ENCODE peak calls at places on chromosomes 4 and X, in four cellular contexts. One of them, this sample, is unnamed.

GRCh38 chr4:20278195-20278594 is 26.5 kb downstream of the SLIT2 start:
- DNase-seq in transverse colon: no peak
- DNase-seq in esophagus muscularis mucosa: no peak
- DNase-seq in K562: no peak
- DNase-seq in this sample: no peak

GRCh38 chr4:1720163-1720983 is 750 bp downstream of the TMEM129 start:
- DNase-seq in transverse colon: peak; percentile 65
- DNase-seq in esophagus muscularis mucosa: no peak
- DNase-seq in K562: peak; percentile 60
- DNase-seq in this sample: peak; percentile 65

GRCh38 chr4:138085956-138086355 is 156.2 kb downstream of the SLC7A11 start:
- DNase-seq in transverse colon: no peak
- DNase-seq in esophagus muscularis mucosa: no peak
- DNase-seq in K562: no peak
- DNase-seq in this sample: no peak

GRCh38 chr4:89904524-89904923 is 9.9 kb downstream of the MMRN1 start:
- DNase-seq in transverse colon: no peak
- DNase-seq in esophagus muscularis mucosa: no peak
- DNase-seq in K562: no peak
- DNase-seq in this sample: no peak

GRCh38 chrX:45621356-45622041 is 420.8 kb upstream of the DIPK2B start:
- DNase-seq in transverse colon: no peak
- DNase-seq in esophagus muscularis mucosa: no peak
- DNase-seq in K562: no peak
- DNase-seq in this sample: no peak

GRCh38 chrX:68287419-68287818 is 145.9 kb downstream of the OPHN1 start:
- DNase-seq in transverse colon: no peak
- DNase-seq in esophagus muscularis mucosa: no peak
- DNase-seq in K562: no peak
- DNase-seq in this sample: no peak

GRCh38 chr4:83440899-83441298 is 14.7 kb downstream of the HELQ start:
- DNase-seq in transverse colon: no peak
- DNase-seq in esophagus muscularis mucosa: no peak
- DNase-seq in K562: no peak
- DNase-seq in this sample: no peak

GRCh38 chrX:17441965-17442364 is 67.0 kb downstream of the NHS start:
- DNase-seq in transverse colon: no peak
- DNase-seq in esophagus muscularis mucosa: no peak
- DNase-seq in K562: no peak
- DNase-seq in this sample: no peak

GRCh38 chr4:6467600-6467999 is 4.8 kb downstream of the PPP2R2C start:
- DNase-seq in transverse colon: no peak
- DNase-seq in esophagus muscularis mucosa: peak; percentile 75
- DNase-seq in K562: no peak
- DNase-seq in this sample: no peak

GRCh38 chr4:158170691-158171455 is 2.0 kb downstream of the GASK1B start:
- DNase-seq in transverse colon: peak; percentile 45
- DNase-seq in esophagus muscularis mucosa: no peak
- DNase-seq in K562: peak; percentile 40
- DNase-seq in this sample: peak; percentile 65

GRCh38 chr4:131426023-131426758 is 1722.9 kb upstream of the PCDH10 start:
- DNase-seq in transverse colon: no peak
- DNase-seq in esophagus muscularis mucosa: no peak
- DNase-seq in K562: no peak
- DNase-seq in this sample: no peak

GRCh38 chrX:2696698-2697215 is 5.7 kb downstream of the CD99 start:
- DNase-seq in transverse colon: no peak
- DNase-seq in esophagus muscularis mucosa: no peak
- DNase-seq in K562: no peak
- DNase-seq in this sample: no peak

GRCh38 chr4:136841526-136841925 is 690.8 kb downstream of the PCDH18 start:
- DNase-seq in transverse colon: no peak
- DNase-seq in esophagus muscularis mucosa: no peak
- DNase-seq in K562: no peak
- DNase-seq in this sample: no peak

GRCh38 chrX:65598559-65599147 is 64.1 kb upstream of the LAS1L start:
- DNase-seq in transverse colon: no peak
- DNase-seq in esophagus muscularis mucosa: no peak
- DNase-seq in K562: no peak
- DNase-seq in this sample: no peak

GRCh38 chr4:184548321-184548650 is 73.9 kb upstream of the IRF2 start:
- DNase-seq in transverse colon: no peak
- DNase-seq in esophagus muscularis mucosa: no peak
- DNase-seq in K562: no peak
- DNase-seq in this sample: no peak

GRCh38 chr4:130238121-130238520 is 1142.2 kb downstream of the C4orf33 start:
- DNase-seq in transverse colon: no peak
- DNase-seq in esophagus muscularis mucosa: no peak
- DNase-seq in K562: no peak
- DNase-seq in this sample: no peak

GRCh38 chr4:1416051-1416947 is 10.1 kb upstream of the NKX1-1 start:
- DNase-seq in transverse colon: no peak
- DNase-seq in esophagus muscularis mucosa: no peak
- DNase-seq in K562: no peak
- DNase-seq in this sample: no peak

GRCh38 chrX:107985032-107985431 is 2.9 kb upstream of the TEX13B start:
- DNase-seq in transverse colon: no peak
- DNase-seq in esophagus muscularis mucosa: no peak
- DNase-seq in K562: no peak
- DNase-seq in this sample: no peak

GRCh38 chrX:153909024-153909979 is 4.8 kb downstream of the AVPR2 start:
- DNase-seq in transverse colon: no peak
- DNase-seq in esophagus muscularis mucosa: no peak
- DNase-seq in K562: peak; percentile 73
- DNase-seq in this sample: no peak

GRCh38 chrX:66221856-66222255 is 57.8 kb downstream of the HEPH start:
- DNase-seq in transverse colon: no peak
- DNase-seq in esophagus muscularis mucosa: no peak
- DNase-seq in K562: no peak
- DNase-seq in this sample: no peak

GRCh38 chrX:21798677-21799219 is 40.7 kb upstream of the MBTPS2 start:
- DNase-seq in transverse colon: no peak
- DNase-seq in esophagus muscularis mucosa: no peak
- DNase-seq in K562: no peak
- DNase-seq in this sample: no peak

GRCh38 chrX:43224496-43224895 is 431.6 kb upstream of the MAOA start:
- DNase-seq in transverse colon: no peak
- DNase-seq in esophagus muscularis mucosa: no peak
- DNase-seq in K562: no peak
- DNase-seq in this sample: no peak

GRCh38 chrX:13398073-13398823 is 78.4 kb upstream of the ATXN3L start:
- DNase-seq in transverse colon: peak; percentile 41
- DNase-seq in esophagus muscularis mucosa: no peak
- DNase-seq in K562: peak; percentile 15
- DNase-seq in this sample: peak; percentile 31

GRCh38 chr4:68390205-68390604 is 40.3 kb upstream of the YTHDC1 start:
- DNase-seq in transverse colon: no peak
- DNase-seq in esophagus muscularis mucosa: no peak
- DNase-seq in K562: no peak
- DNase-seq in this sample: no peak

GRCh38 chr4:142144813-142145212 is 508.4 kb downstream of the IL15 start:
- DNase-seq in transverse colon: no peak
- DNase-seq in esophagus muscularis mucosa: no peak
- DNase-seq in K562: no peak
- DNase-seq in this sample: no peak

GRCh38 chr4:128386761-128387599 is 99.4 kb upstream of the PGRMC2 start:
- DNase-seq in transverse colon: peak; percentile 79
- DNase-seq in esophagus muscularis mucosa: peak; percentile 98
- DNase-seq in K562: peak; percentile 23
- DNase-seq in this sample: peak; percentile 57

GRCh38 chr4:165124488-165124887 is 11.8 kb upstream of the TMEM192 start:
- DNase-seq in transverse colon: no peak
- DNase-seq in esophagus muscularis mucosa: peak; percentile 77
- DNase-seq in K562: no peak
- DNase-seq in this sample: no peak

GRCh38 chrX:56764975-56765791 is 36.1 kb downstream of the NBDY start:
- DNase-seq in transverse colon: peak; percentile 8
- DNase-seq in esophagus muscularis mucosa: peak; percentile 14
- DNase-seq in K562: no peak
- DNase-seq in this sample: no peak

GRCh38 chr4:138492178-138492577 is 250.0 kb upstream of the SLC7A11 start:
- DNase-seq in transverse colon: no peak
- DNase-seq in esophagus muscularis mucosa: no peak
- DNase-seq in K562: no peak
- DNase-seq in this sample: no peak

GRCh38 chr4:65502151-65502691 is 168.1 kb downstream of the EPHA5 start:
- DNase-seq in transverse colon: no peak
- DNase-seq in esophagus muscularis mucosa: no peak
- DNase-seq in K562: no peak
- DNase-seq in this sample: no peak

GRCh38 chr4:28148221-28148620 is 1287.6 kb downstream of the STIM2 start:
- DNase-seq in transverse colon: no peak
- DNase-seq in esophagus muscularis mucosa: no peak
- DNase-seq in K562: no peak
- DNase-seq in this sample: no peak

GRCh38 chrX:54891573-54891972 is 29.1 kb upstream of the TRO start:
- DNase-seq in transverse colon: peak; percentile 19
- DNase-seq in esophagus muscularis mucosa: no peak
- DNase-seq in K562: peak; percentile 16
- DNase-seq in this sample: no peak

GRCh38 chrX:149198980-149199732 is 305.9 kb downstream of the IDS start:
- DNase-seq in transverse colon: no peak
- DNase-seq in esophagus muscularis mucosa: no peak
- DNase-seq in K562: no peak
- DNase-seq in this sample: no peak

GRCh38 chr4:89563431-89563830 is 255.8 kb upstream of the GPRIN3 start:
- DNase-seq in transverse colon: no peak
- DNase-seq in esophagus muscularis mucosa: no peak
- DNase-seq in K562: no peak
- DNase-seq in this sample: no peak

GRCh38 chr4:154658680-154659402 is 46.4 kb upstream of the FGG start:
- DNase-seq in transverse colon: no peak
- DNase-seq in esophagus muscularis mucosa: no peak
- DNase-seq in K562: no peak
- DNase-seq in this sample: no peak

GRCh38 chrX:106802063-106802387 is 448 bp upstream of the TBC1D8B start:
- DNase-seq in transverse colon: no peak
- DNase-seq in esophagus muscularis mucosa: no peak
- DNase-seq in K562: no peak
- DNase-seq in this sample: no peak

GRCh38 chrX:48597353-48598264 is at the start of gene WDR13:
- DNase-seq in transverse colon: peak; percentile 94
- DNase-seq in esophagus muscularis mucosa: peak; percentile 96
- DNase-seq in K562: peak; percentile 90
- DNase-seq in this sample: peak; percentile 97
- TF ChIP-seq POLR2A in transverse colon: peak; percentile 75
- TF ChIP-seq POLR2A in esophagus muscularis mucosa: peak; percentile 24
- TF ChIP-seq POLR2A in K562: peak; percentile 86
- TF ChIP-seq POLR2A in this sample: peak; percentile 70

DNA sequence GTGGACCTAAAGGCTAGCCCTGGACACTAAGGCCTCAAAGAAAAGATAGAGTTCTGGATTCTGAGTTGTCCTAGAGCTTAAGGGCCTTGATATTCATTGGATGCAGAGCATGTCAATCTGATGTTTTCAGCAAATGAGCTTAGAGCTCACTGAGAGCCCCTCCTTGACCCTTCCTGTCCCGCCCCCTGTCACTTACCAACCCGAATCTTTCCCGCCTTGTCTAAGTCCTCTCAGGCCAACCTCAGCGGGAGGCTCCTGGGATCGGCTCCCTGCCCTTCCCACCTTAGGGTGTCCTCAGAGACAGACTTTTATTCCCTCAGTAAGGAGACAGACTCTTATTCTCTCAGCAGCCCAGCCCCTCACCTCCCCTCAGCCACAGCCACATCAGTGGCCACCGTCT is at the start of gene CT47C1:
- DNase-seq in transverse colon: no peak
- DNase-seq in esophagus muscularis mucosa: no peak
- DNase-seq in K562: no peak
- DNase-seq in this sample: no peak
- H3K36me3 ChIP-seq in transverse colon: no peaks in the 10 kb centered on the region
- H3K36me3 ChIP-seq in esophagus muscularis mucosa: no peaks in the 10 kb centered on the region
- H3K36me3 ChIP-seq in K562: no peaks in the 10 kb centered on the region
- H3K36me3 ChIP-seq in this sample: no peaks in the 10 kb centered on the region

GRCh38 chr4:8028368-8028767 is 88.7 kb upstream of the AFAP1 start:
- DNase-seq in transverse colon: no peak
- DNase-seq in esophagus muscularis mucosa: no peak
- DNase-seq in K562: no peak
- DNase-seq in this sample: no peak

GRCh38 chr4:8026455-8026854 is 86.8 kb upstream of the AFAP1 start:
- DNase-seq in transverse colon: no peak
- DNase-seq in esophagus muscularis mucosa: no peak
- DNase-seq in K562: no peak
- DNase-seq in this sample: no peak

GRCh38 chr4:8029689-8030088 is 90.0 kb upstream of the AFAP1 start:
- DNase-seq in transverse colon: no peak
- DNase-seq in esophagus muscularis mucosa: no peak
- DNase-seq in K562: no peak
- DNase-seq in this sample: peak; percentile 36

GRCh38 chr4:8030121-8030781 is 90.6 kb upstream of the AFAP1 start:
- DNase-seq in transverse colon: no peak
- DNase-seq in esophagus muscularis mucosa: no peak
- DNase-seq in K562: no peak
- DNase-seq in this sample: peak; percentile 68

DNA sequence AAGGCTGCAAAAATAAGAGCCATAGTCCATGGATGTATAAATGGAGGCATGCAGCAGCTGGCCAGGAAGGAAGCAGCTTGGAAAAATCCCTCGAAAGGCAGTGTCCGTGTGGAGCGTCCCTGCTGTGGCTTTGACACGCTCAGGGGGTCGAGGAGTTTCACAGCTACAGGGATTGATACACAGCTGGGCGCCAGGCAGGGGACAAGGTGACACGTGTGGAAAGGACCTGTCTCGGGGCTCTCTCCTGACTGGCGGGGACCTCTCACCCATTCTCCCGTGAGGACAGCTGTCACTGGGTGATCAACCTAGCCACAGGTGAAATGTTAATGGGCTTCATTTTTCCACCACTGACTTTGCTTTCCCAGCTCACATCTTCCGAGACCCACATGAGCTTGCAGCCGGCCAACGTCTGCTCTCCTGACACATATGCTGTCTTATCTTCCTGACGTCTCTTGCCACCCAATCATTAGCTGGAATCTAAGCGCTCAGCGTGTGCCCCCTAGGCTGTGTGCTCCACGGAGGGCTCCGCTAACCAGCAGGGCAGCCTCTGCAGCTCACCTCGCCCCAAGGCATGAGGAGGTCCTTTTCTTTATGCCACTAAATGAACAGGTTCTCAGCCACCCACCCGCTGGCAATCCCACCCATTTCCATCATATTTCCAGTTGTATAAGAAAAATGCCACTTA is 89.4 kb upstream of the AFAP1 start:
- DNase-seq in transverse colon: no peak
- DNase-seq in esophagus muscularis mucosa: no peak
- DNase-seq in K562: no peak
- DNase-seq in this sample: no peak
- TF ChIP-seq EP300 in transverse colon: no peak
- TF ChIP-seq EP300 in esophagus muscularis mucosa: no peak
- TF ChIP-seq EP300 in K562: no peak
- TF ChIP-seq EP300 in this sample: no peak

DNA sequence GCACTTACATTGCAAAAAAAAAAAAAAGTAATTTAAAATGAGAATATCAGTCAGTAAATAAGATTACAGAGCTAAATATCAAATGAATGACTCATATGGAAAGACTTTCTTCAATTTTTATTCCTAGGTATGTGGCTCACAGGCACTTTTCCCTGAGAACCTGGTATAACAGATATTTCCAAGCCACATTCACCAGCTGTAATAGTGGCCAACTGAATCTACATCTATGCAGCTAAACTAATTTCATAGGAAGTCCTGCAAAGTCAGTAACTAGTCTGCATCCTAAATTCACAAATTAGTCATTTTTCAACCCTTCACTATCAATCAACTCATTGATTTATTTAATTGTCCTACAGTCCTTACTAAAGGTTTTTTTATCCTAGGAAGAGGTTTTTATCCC is 5.6 kb downstream of the PDE5A start:
- DNase-seq in transverse colon: no peak
- DNase-seq in esophagus muscularis mucosa: no peak
- DNase-seq in K562: no peak
- DNase-seq in this sample: no peak
- TF ChIP-seq POLR2A in transverse colon: no peak
- TF ChIP-seq POLR2A in esophagus muscularis mucosa: no peak
- TF ChIP-seq POLR2A in K562: no peak
- TF ChIP-seq POLR2A in this sample: no peak